ENCODE peak calls at places on chromosomes 16 and 17, in six cellular contexts. M is NCI-H1105, X is thoracic aorta, T is fibroblast of the conjunctiva, L is ovary, B is GM10248. I is an unnamed sample.

GRCh38 chr17:64340557-64340956 is 50.1 kb downstream of the PECAM1 start:
- DNase-seq in B (no peak), X (no peak), L (no peak), T (no peak), M (no peak), I (no peak)

GRCh38 chr16:57128787-57129389 is 36.5 kb downstream of the CPNE2 start:
- DNase-seq in L (no peak), T (no peak), M (no peak), B (no peak), X (no peak), I (peak; percentile 36)

GRCh38 chr17:40561294-40561870 is 3.9 kb downstream of the CCR7 start:
- DNase-seq in M (no peak), L (no peak), B (no peak), X (no peak), T (no peak), I (peak; percentile 55)

GRCh38 chr16:48906076-48906475 is 296.1 kb upstream of the N4BP1 start:
- DNase-seq in X (no peak), B (no peak), M (no peak), L (no peak), T (no peak), I (no peak)

GRCh38 chr17:53707546-53707945 is 115.2 kb upstream of the KIF2B start:
- DNase-seq in M (no peak), T (no peak), B (no peak), L (no peak), X (no peak), I (no peak)

GRCh38 chr17:2094891-2095535 is 40.1 kb downstream of the HIC1 start:
- DNase-seq in T (peak; percentile 61), L (no peak), M (no peak), X (no peak), B (peak; percentile 43), I (peak; percentile 81)

GRCh38 chr17:81053043-81053970 is 18.4 kb downstream of the BAIAP2 start:
- DNase-seq in T (no peak), X (no peak), B (no peak), M (no peak), L (no peak), I (no peak)

GRCh38 chr16:80968386-80969113 is 38.1 kb downstream of the CMC2 start:
- DNase-seq in B (no peak), M (no peak), T (no peak), X (no peak), L (no peak), I (peak; percentile 87)

GRCh38 chr16:19844945-19845641 is 39.6 kb downstream of the GPRC5B start:
- DNase-seq in B (no peak), X (no peak), L (no peak), T (no peak), M (no peak), I (peak; percentile 89)

GRCh38 chr16:12016166-12016947 is 39.8 kb downstream of the SNX29 start:
- DNase-seq in B (no peak), L (no peak), X (no peak), T (no peak), M (no peak), I (peak; percentile 66)

GRCh38 chr17:46876353-46876887 is 25.0 kb downstream of the WNT9B start:
- DNase-seq in B (no peak), L (no peak), M (peak; percentile 22), T (no peak), X (no peak), I (peak; percentile 35)

GRCh38 chr17:17402558-17402957 is 74.2 kb upstream of the MED9 start:
- DNase-seq in L (no peak), M (no peak), X (no peak), B (no peak), T (no peak), I (no peak)

GRCh38 chr17:2580641-2581040 is 12.8 kb upstream of the PAFAH1B1 start:
- DNase-seq in B (no peak), L (no peak), M (no peak), T (no peak), X (no peak), I (no peak)

GRCh38 chr17:38885044-38885727 is 15.3 kb downstream of the LASP1 start:
- DNase-seq in L (no peak), X (no peak), T (no peak), B (no peak), M (no peak), I (peak; percentile 44)

GRCh38 chr16:50050802-50051201 is 15.0 kb upstream of the HEATR3 start:
- DNase-seq in L (no peak), M (no peak), T (peak; percentile 6), X (no peak), B (no peak), I (peak; percentile 68)

GRCh38 chr16:83994087-83994486 is 26.0 kb downstream of the NECAB2 start:
- DNase-seq in B (no peak), L (no peak), M (no peak), T (peak; percentile 84), X (no peak), I (peak; percentile 94)

GRCh38 chr17:76079577-76080206 is 710 bp downstream of the ZACN start:
- DNase-seq in T (no peak), B (no peak), M (no peak), L (no peak), X (no peak), I (peak; percentile 88)

GRCh38 chr17:46121165-46121764 is 72.0 kb downstream of the KANSL1 start:
- DNase-seq in B (peak; percentile 63), M (no peak), X (no peak), L (no peak), T (no peak), I (no peak)

GRCh38 chr16:23081675-23082119 is 67.6 kb downstream of the USP31 start:
- DNase-seq in T (peak; percentile 60), X (no peak), B (no peak), L (no peak), M (no peak), I (no peak)

GRCh38 chr17:59547131-59547915 is 18.1 kb upstream of the DHX40 start:
- DNase-seq in M (no peak), B (no peak), L (no peak), T (no peak), X (no peak), I (peak; percentile 10)

GRCh38 chr16:27103954-27104353 is 37.2 kb downstream of the C16orf82 start:
- DNase-seq in T (no peak), X (no peak), B (no peak), L (no peak), M (no peak), I (no peak)

GRCh38 chr16:84044108-84044488 is 1.5 kb upstream of the SLC38A8 start:
- DNase-seq in L (no peak), X (no peak), T (peak; percentile 18), B (no peak), M (no peak), I (peak; percentile 80)

GRCh38 chr17:75633484-75634375 is 496 bp downstream of the SMIM5 start:
- DNase-seq in T (peak; percentile 75), B (peak; percentile 83), L (peak; percentile 88), X (peak; percentile 38), M (peak; percentile 75), I (peak; percentile 100)

GRCh38 chr16:1414532-1415265 is at the start of gene UNKL:
- DNase-seq in X (no peak), B (peak; percentile 93), L (peak; percentile 81), M (peak; percentile 35), T (no peak), I (peak; percentile 99)

GRCh38 chr17:46106966-46107644 is 86.1 kb downstream of the KANSL1 start:
- DNase-seq in L (no peak), B (no peak), T (no peak), X (no peak), M (no peak), I (no peak)

GRCh38 chr17:68424861-68425260 is 32.4 kb downstream of the WIPI1 start:
- DNase-seq in L (no peak), X (no peak), M (peak; percentile 36), T (no peak), B (no peak), I (peak; percentile 73)

GRCh38 chr16:57749101-57749692 is 13.6 kb downstream of the KATNB1 start:
- DNase-seq in B (no peak), L (no peak), T (no peak), M (no peak), X (no peak), I (no peak)

GRCh38 chr17:49046912-49047311 is 49.7 kb downstream of the IGF2BP1 start:
- DNase-seq in M (no peak), L (no peak), T (no peak), B (no peak), X (no peak), I (no peak)

GRCh38 chr17:6090253-6090652 is 20.1 kb downstream of the WSCD1 start:
- DNase-seq in B (no peak), X (no peak), M (no peak), T (no peak), L (no peak), I (no peak)

GRCh38 chr16:55000595-55000994 is 69.9 kb downstream of the IRX5 start:
- DNase-seq in X (no peak), L (no peak), M (no peak), T (no peak), B (no peak), I (no peak)

GRCh38 chr16:68368602-68368944 is 57.8 kb downstream of the PRMT7 start:
- DNase-seq in L (no peak), B (peak; percentile 73), X (no peak), T (no peak), M (no peak), I (no peak)

GRCh38 chr17:36885761-36886365 is 51.4 kb upstream of the LHX1 start:
- DNase-seq in M (no peak), B (no peak), X (no peak), T (no peak), L (no peak), I (no peak)

GRCh38 chr16:70800798-70801480 is at the start of gene VAC14:
- DNase-seq in T (peak; percentile 57), M (peak; percentile 88), B (peak; percentile 98), X (peak; percentile 60), L (peak; percentile 86), I (peak; percentile 97)

GRCh38 chr17:5237541-5238016 is 2.9 kb upstream of the SCIMP start:
- DNase-seq in L (no peak), M (peak; percentile 25), X (no peak), B (peak; percentile 65), T (peak; percentile 33), I (peak; percentile 94)

GRCh38 chr17:3916825-3917224 is 560 bp upstream of the P2RX1 start:
- DNase-seq in X (no peak), L (no peak), M (no peak), B (no peak), T (no peak), I (peak; percentile 80)

GRCh38 chr17:41691031-41691777 is 2.5 kb downstream of the EIF1 start:
- DNase-seq in M (no peak), L (no peak), T (no peak), X (no peak), B (no peak), I (no peak)

GRCh38 chr17:49121696-49122292 is 10.8 kb upstream of the B4GALNT2 start:
- DNase-seq in M (no peak), B (no peak), L (no peak), X (no peak), T (no peak), I (no peak)

GRCh38 chr17:81304196-81305015 is 9.3 kb upstream of the SLC38A10 start:
- DNase-seq in B (no peak), L (no peak), M (no peak), T (no peak), X (no peak), I (no peak)

I was measured in osteoblast.